ENCODE peak calls at places on chromosome 6, in nine cellular contexts. U is IMR-90, Y is AG09309, M is psoas muscle, A is A549, J is left ventricle myocardium inferior, Q is stomach, F is astrocyte of the cerebellum, C is fibroblast of mammary gland. B is an unnamed sample.
A peak's percentile ranks its signal among the peaks of the same experiment; 100 is the strongest.

GRCh38 chr6:165886169-165886568 is 223.1 kb upstream of the PDE10A start:
- DNase-seq in F (no peak), Q (no peak), J (no peak), A (no peak), C (no peak), Y (no peak), U (no peak), M (no peak), B (no peak)

GRCh38 chr6:43447604-43448003 is 7.7 kb downstream of the DLK2 start:
- DNase-seq in U (no peak), Y (no peak), A (no peak), J (no peak), M (no peak), C (no peak), Q (no peak), F (no peak), B (no peak)

GRCh38 chr6:130964289-130964688 is 98.8 kb downstream of the EPB41L2 start:
- DNase-seq in Y (no peak), U (no peak), F (no peak), A (no peak), C (no peak), Q (no peak), J (no peak), M (no peak), B (no peak)

GRCh38 chr6:36772401-36772800 is 66.8 kb downstream of the CPNE5 start:
- DNase-seq in A (no peak), J (no peak), C (no peak), Y (no peak), U (no peak), Q (no peak), F (no peak), M (no peak), B (no peak)

GRCh38 chr6:27178860-27179259 is 68.6 kb upstream of the PRSS16 start:
- DNase-seq in M (no peak), Q (no peak), U (no peak), C (no peak), Y (no peak), A (no peak), F (no peak), J (no peak), B (no peak)

GRCh38 chr6:38509713-38510112 is 130.0 kb downstream of the BTBD9 start:
- DNase-seq in C (peak; percentile 67), J (no peak), Y (peak; percentile 16), Q (no peak), A (peak; percentile 35), U (peak; percentile 75), F (peak; percentile 83), M (no peak), B (peak; percentile 96)

GRCh38 chr6:159931112-159931511 is 37.8 kb upstream of the IGF2R start:
- DNase-seq in J (no peak), C (no peak), Q (no peak), F (no peak), A (no peak), U (no peak), M (no peak), Y (no peak), B (no peak)

GRCh38 chr6:135451617-135452190 is 45.8 kb downstream of the AHI1 start:
- DNase-seq in F (peak; percentile 53), A (peak; percentile 32), M (no peak), C (peak; percentile 57), U (peak; percentile 43), Q (no peak), Y (no peak), J (no peak), B (peak; percentile 64)

GRCh38 chr6:108562503-108562993 is 1.8 kb downstream of the FOXO3 start:
- DNase-seq in Y (no peak), C (peak; percentile 79), M (peak; percentile 56), A (peak; percentile 52), Q (peak; percentile 71), F (no peak), U (peak; percentile 81), J (peak; percentile 64), B (peak; percentile 82)

GRCh38 chr6:39210437-39210836 is 18.8 kb downstream of the KCNK5 start:
- DNase-seq in M (no peak), Q (no peak), Y (no peak), F (no peak), U (no peak), C (no peak), A (no peak), J (no peak), B (no peak)

GRCh38 chr6:137589067-137589848 is 95.1 kb upstream of the OLIG3 start:
- DNase-seq in J (no peak), M (no peak), U (peak; percentile 50), C (peak; percentile 65), Q (peak; percentile 52), F (no peak), A (peak; percentile 73), Y (peak; percentile 13), B (peak; percentile 73)

GRCh38 chr6:147738516-147739187 is 230.2 kb downstream of the SAMD5 start:
- DNase-seq in Y (peak; percentile 27), C (peak; percentile 11), Q (no peak), J (no peak), A (no peak), F (peak; percentile 88), U (peak; percentile 27), M (no peak), B (peak; percentile 20)

GRCh38 chr6:79635179-79635578 is 4.0 kb downstream of the SH3BGRL2 start:
- DNase-seq in M (no peak), Q (no peak), F (no peak), J (no peak), C (peak; percentile 17), U (peak; percentile 65), Y (no peak), A (no peak), B (peak; percentile 25)
- H3K4me3 ChIP-seq in M (no peak overlapping the region), Q (no peak overlapping the region), F (no peak overlapping the region), J (no peak overlapping the region), C (no peak overlapping the region), U (no peak overlapping the region), Y (no peak overlapping the region), A (no peak overlapping the region), B (no peak overlapping the region)

GRCh38 chr6:167255918-167256553 is 35.1 kb upstream of the UNC93A start:
- DNase-seq in Q (no peak), M (no peak), J (no peak), Y (no peak), C (no peak), U (no peak), A (no peak), F (no peak), B (no peak)
- TF ChIP-seq CTCF in Q (no peak), M (no peak), J (no peak), Y (no peak), C (no peak), U (no peak), A (no peak), F (no peak), B (no peak)

DNA sequence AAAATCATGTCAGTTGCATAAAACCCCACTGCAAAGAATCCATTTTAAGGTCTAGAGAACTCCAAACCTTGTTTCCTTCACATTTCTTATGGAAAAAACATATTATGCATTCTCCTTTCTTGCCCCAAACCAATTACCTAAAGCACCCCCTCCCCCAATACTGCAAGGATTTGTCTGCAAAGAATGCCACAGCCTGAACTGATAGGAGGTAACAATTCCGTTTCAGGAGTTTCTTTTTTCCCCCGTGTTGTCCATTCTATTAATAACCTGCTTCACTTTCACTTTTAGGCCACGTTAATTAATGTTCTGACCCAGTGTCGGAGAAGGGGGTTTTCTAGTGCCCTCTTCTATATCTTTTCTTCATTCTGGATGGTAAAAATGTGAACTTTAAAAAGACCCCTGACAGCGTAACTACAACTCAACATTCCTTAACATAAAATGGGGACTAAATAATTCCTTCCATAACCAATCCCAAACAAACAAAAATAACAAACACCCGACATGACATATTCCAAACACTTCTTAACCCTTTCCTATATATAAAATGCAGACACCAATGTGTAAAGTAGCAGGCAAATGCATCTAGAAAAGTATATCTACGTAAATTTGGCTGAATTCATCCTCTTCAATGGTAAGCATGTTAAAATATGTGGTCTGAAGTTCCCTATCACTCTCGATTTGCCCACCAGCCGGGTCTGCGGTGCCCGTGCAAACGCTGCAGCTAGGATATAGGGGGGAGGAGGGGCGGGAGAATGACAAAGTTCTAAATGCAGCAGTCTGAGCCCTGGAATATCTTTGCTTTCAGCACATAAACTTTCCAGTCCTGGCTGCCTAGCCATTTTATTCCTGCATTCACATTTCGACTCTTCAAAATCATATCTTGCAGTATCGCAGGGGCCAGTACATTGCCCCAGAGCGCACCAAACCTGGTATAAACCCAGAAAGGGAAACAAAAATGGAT is 978 bp downstream of the NRN1 start:
- DNase-seq in M (no peak), C (peak; percentile 6), F (no peak), A (no peak), J (no peak), Q (no peak), Y (no peak), U (no peak), B (no peak)
- H3K4me3 ChIP-seq in M (peak overlapping the region; percentile 65), C (peak overlapping the region; percentile 68), F (no peak overlapping the region), A (no peak overlapping the region), J (peak overlapping the region; percentile 64), Q (peak overlapping the region; percentile 34), Y (peak overlapping the region; percentile 38), U (no peak overlapping the region), B (no peak overlapping the region)

DNA sequence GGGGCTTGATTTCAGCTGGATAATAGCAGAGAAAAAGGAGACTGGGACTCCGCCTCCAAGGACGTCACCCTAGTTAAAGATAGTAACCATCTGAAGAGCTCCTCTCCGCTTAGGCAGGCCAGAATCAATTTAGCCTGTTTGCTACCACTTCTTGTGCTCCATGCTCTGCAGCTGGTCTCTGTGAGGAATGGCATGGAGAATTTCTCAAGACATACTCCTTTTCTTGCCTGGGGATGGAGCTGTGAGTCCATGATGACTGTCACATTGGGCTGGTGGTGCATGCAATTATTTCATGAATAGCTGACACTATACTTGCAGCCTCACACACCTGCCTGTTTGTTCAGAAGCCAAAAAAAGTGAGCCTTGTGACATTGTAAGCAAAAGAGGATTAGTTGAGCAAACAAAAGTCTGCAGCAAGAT is 61.4 kb downstream of the TXLNB start:
- DNase-seq in M (no peak), Y (no peak), U (peak; percentile 46), A (peak; percentile 10), Q (no peak), J (no peak), C (peak; percentile 55), F (no peak), B (peak; percentile 70)
- TF ChIP-seq CTCF in M (no peak), Y (peak; percentile 29), U (peak; percentile 25), A (no peak), Q (no peak), J (peak; percentile 17), C (peak; percentile 27), F (no peak), B (peak; percentile 47)

GRCh38 chr6:11450061-11450460 is 87.5 kb upstream of the TMEM170B start:
- DNase-seq in A (no peak), C (no peak), Y (no peak), M (no peak), U (no peak), F (no peak), Q (no peak), J (no peak), B (no peak)

GRCh38 chr6:11442495-11442894 is 95.1 kb upstream of the TMEM170B start:
- DNase-seq in Y (no peak), J (no peak), C (no peak), U (no peak), A (no peak), Q (no peak), F (no peak), M (no peak), B (no peak)

GRCh38 chr6:11445146-11445545 is 92.4 kb upstream of the TMEM170B start:
- DNase-seq in Y (no peak), U (no peak), F (no peak), Q (no peak), J (no peak), A (no peak), C (no peak), M (no peak), B (no peak)

GRCh38 chr6:11447265-11447664 is 90.3 kb upstream of the TMEM170B start:
- DNase-seq in F (no peak), Y (no peak), C (no peak), U (no peak), J (no peak), M (no peak), A (no peak), Q (no peak), B (no peak)

GRCh38 chr6:11448038-11448437 is 89.5 kb upstream of the TMEM170B start:
- DNase-seq in U (no peak), M (no peak), Q (no peak), Y (no peak), J (no peak), C (no peak), F (no peak), A (no peak), B (no peak)
- H3K4me3 ChIP-seq in U (no peak overlapping the region), M (no peak overlapping the region), Q (no peak overlapping the region), Y (no peak overlapping the region), J (no peak overlapping the region), C (no peak overlapping the region), F (no peak overlapping the region), A (no peak overlapping the region), B (no peak overlapping the region)

B was measured in choroid plexus epithelial cell.